ENCODE peak calls at places on chromosomes 12 and 14, in seven cellular contexts. D, N, U, G, H, Q and C are unnamed samples.

GRCh38 chr14:63686926-63687325 is 40.9 kb downstream of the SGPP1 start:
- DNase-seq in D (no peak), N (no peak), U (no peak), G (no peak), H (no peak), Q (no peak), C (no peak)

GRCh38 chr12:86929962-86930361 is 673.8 kb upstream of the MGAT4C start:
- DNase-seq in D (no peak), N (no peak), U (peak), G (no peak), H (no peak), Q (no peak), C (no peak)

GRCh38 chr14:83164591-83164990 is 1630.9 kb upstream of the SEL1L start:
- DNase-seq in D (no peak), N (no peak), U (no peak), G (no peak), H (no peak), Q (no peak), C (no peak)

GRCh38 chr12:117240356-117240755 is 50.1 kb upstream of the FBXO21 start:
- DNase-seq in D (no peak), N (no peak), U (no peak), G (no peak), H (no peak), Q (no peak), C (no peak)

GRCh38 chr12:108576660-108577234 is 14.4 kb downstream of the ISCU start:
- DNase-seq in D (no peak), N (no peak), U (no peak), G (no peak), H (no peak), Q (no peak), C (no peak)

GRCh38 chr12:27967551-27968054 is 4.9 kb downstream of the PTHLH start:
- DNase-seq in D (no peak), N (no peak), U (peak), G (no peak), H (no peak), Q (no peak), C (no peak)

GRCh38 chr14:62807636-62808035 is 237.6 kb downstream of the KCNH5 start:
- DNase-seq in D (no peak), N (no peak), U (no peak), G (no peak), H (no peak), Q (no peak), C (no peak)

GRCh38 chr12:56931474-56931978 is 2.7 kb downstream of the SDR9C7 start:
- DNase-seq in D (no peak), N (no peak), U (peak), G (no peak), H (no peak), Q (peak), C (no peak)

GRCh38 chr12:30853561-30854133 is 72.9 kb upstream of the TSPAN11 start:
- DNase-seq in D (no peak), N (no peak), U (no peak), G (no peak), H (no peak), Q (no peak), C (no peak)

GRCh38 chr12:110916295-110916875 is 4.0 kb downstream of the MYL2 start:
- DNase-seq in D (no peak), N (no peak), U (no peak), G (no peak), H (no peak), Q (peak), C (no peak)

GRCh38 chr12:58670623-58671022 is 249.7 kb downstream of the LRIG3 start:
- DNase-seq in D (no peak), N (no peak), U (no peak), G (no peak), H (no peak), Q (no peak), C (no peak)

GRCh38 chr14:44081146-44081545 is 425.9 kb downstream of the FSCB start:
- DNase-seq in D (no peak), N (no peak), U (no peak), G (no peak), H (no peak), Q (no peak), C (no peak)

GRCh38 chr14:70886421-70887206 is 20.6 kb upstream of the PCNX1 start:
- DNase-seq in D (no peak), N (no peak), U (no peak), G (peak), H (no peak), Q (no peak), C (no peak)

GRCh38 chr14:77554816-77555599 is 56.4 kb upstream of the ISM2 start:
- DNase-seq in D (no peak), N (no peak), U (no peak), G (no peak), H (no peak), Q (no peak), C (no peak)

GRCh38 chr14:22854963-22855724 is 16.4 kb upstream of the LRP10 start:
- DNase-seq in D (no peak), N (no peak), U (no peak), G (no peak), H (no peak), Q (no peak), C (no peak)

GRCh38 chr14:39617537-39617936 is 185.3 kb upstream of the FBXO33 start:
- DNase-seq in D (no peak), N (no peak), U (no peak), G (no peak), H (no peak), Q (no peak), C (no peak)

GRCh38 chr12:26097046-26097878 is 27.6 kb downstream of the BHLHE41 start:
- DNase-seq in D (peak), N (peak), U (peak), G (peak), H (peak), Q (peak), C (peak)

GRCh38 chr12:52249041-52249461 is 16.0 kb downstream of the KRT7 start:
- DNase-seq in D (no peak), N (peak), U (no peak), G (peak), H (peak), Q (no peak), C (peak)

GRCh38 chr12:77433799-77434198 is 368.4 kb upstream of the E2F7 start:
- DNase-seq in D (no peak), N (no peak), U (peak), G (no peak), H (no peak), Q (no peak), C (no peak)

GRCh38 chr14:101134161-101134631 is 230.7 kb upstream of the RTL1 start:
- DNase-seq in D (no peak), N (no peak), U (no peak), G (no peak), H (no peak), Q (no peak), C (no peak)

GRCh38 chr14:74671789-74672188 is 41.1 kb downstream of the AREL1 start:
- DNase-seq in D (no peak), N (peak), U (peak), G (no peak), H (no peak), Q (peak), C (no peak)

GRCh38 chr12:52699373-52699772 is 4.0 kb downstream of the KRT77 start:
- DNase-seq in D (no peak), N (no peak), U (no peak), G (no peak), H (no peak), Q (no peak), C (no peak)

GRCh38 chr12:54967461-54967860 is 17.1 kb downstream of the TESPA1 start:
- DNase-seq in D (no peak), N (no peak), U (no peak), G (no peak), H (no peak), Q (peak), C (no peak)

GRCh38 chr12:13135336-13136178 is 32.1 kb upstream of the GSG1 start:
- DNase-seq in D (peak), N (peak), U (peak), G (peak), H (peak), Q (peak), C (peak)

GRCh38 chr14:102759416-102759815 is 17.8 kb upstream of the TRAF3 start:
- DNase-seq in D (no peak), N (no peak), U (no peak), G (no peak), H (no peak), Q (no peak), C (no peak)

GRCh38 chr14:61193471-61193870 is 87.7 kb downstream of the TMEM30B start:
- DNase-seq in D (no peak), N (no peak), U (no peak), G (no peak), H (no peak), Q (no peak), C (no peak)

GRCh38 chr12:81208193-81208946 is 130.5 kb downstream of the ACSS3 start:
- DNase-seq in D (no peak), N (no peak), U (no peak), G (no peak), H (no peak), Q (peak), C (no peak)

GRCh38 chr12:71958993-71959588 is 20.4 kb downstream of the TPH2 start:
- DNase-seq in D (no peak), N (no peak), U (peak), G (no peak), H (no peak), Q (no peak), C (no peak)

GRCh38 chr14:86766469-86766868 is 1226.5 kb downstream of the GALC start:
- DNase-seq in D (no peak), N (no peak), U (no peak), G (no peak), H (no peak), Q (no peak), C (no peak)

GRCh38 chr14:23030936-23031335 is 3.8 kb downstream of the PSMB5 start:
- DNase-seq in D (no peak), N (no peak), U (peak), G (no peak), H (no peak), Q (no peak), C (no peak)

GRCh38 chr14:72582582-72582981 is 311.3 kb downstream of the DPF3 start:
- DNase-seq in D (no peak), N (no peak), U (no peak), G (no peak), H (no peak), Q (no peak), C (no peak)

GRCh38 chr14:103770902-103771301 is 55.3 kb downstream of the ZFYVE21 start:
- DNase-seq in D (no peak), N (no peak), U (no peak), G (no peak), H (no peak), Q (no peak), C (no peak)

GRCh38 chr14:103770500-103770899 is 54.9 kb downstream of the ZFYVE21 start:
- DNase-seq in D (no peak), N (no peak), U (no peak), G (no peak), H (no peak), Q (no peak), C (no peak)

GRCh38 chr14:103772078-103772712 is 56.6 kb downstream of the ZFYVE21 start:
- DNase-seq in D (no peak), N (no peak), U (no peak), G (no peak), H (no peak), Q (no peak), C (no peak)

DNA sequence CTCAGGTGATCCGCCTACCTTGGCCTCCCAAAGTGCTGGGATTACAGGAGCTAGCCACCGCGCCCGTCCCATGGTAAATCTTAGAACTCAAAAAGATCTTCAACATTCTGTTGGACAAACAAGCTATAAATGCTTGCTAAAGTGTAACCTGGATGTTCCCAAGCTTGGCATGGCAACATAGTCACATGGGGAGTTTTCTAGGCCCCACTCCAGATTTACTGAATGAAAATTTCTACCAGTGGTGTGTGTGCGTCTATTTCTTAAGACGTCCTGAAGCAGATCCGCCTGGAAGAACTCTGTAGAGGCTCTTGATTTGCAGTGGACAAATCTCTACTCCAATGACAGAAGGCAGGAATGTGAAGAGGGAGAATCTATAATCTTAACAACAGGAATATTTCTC is 59.9 kb downstream of the ZFYVE21 start:
- DNase-seq in D (no peak), N (no peak), U (no peak), G (no peak), H (no peak), Q (no peak), C (no peak)
- H3K27ac ChIP-seq in D (no peak), N (no peak), U (no peak), G (no peak), H (no peak), Q (peak), C (no peak)

GRCh38 chr14:104935026-104935650 is 10.5 kb downstream of the PLD4 start:
- DNase-seq in D (no peak), N (peak), U (no peak), G (no peak), H (peak), Q (no peak), C (peak)

GRCh38 chr14:104934380-104934733 is 9.7 kb downstream of the PLD4 start:
- DNase-seq in D (no peak), N (no peak), U (no peak), G (no peak), H (no peak), Q (no peak), C (no peak)

GRCh38 chr14:104932676-104933631 is 8.3 kb downstream of the PLD4 start:
- DNase-seq in D (peak), N (peak), U (peak), G (peak), H (peak), Q (peak), C (peak)

GRCh38 chr14:104931771-104932675 is 7.3 kb downstream of the PLD4 start:
- DNase-seq in D (no peak), N (no peak), U (no peak), G (no peak), H (peak), Q (peak), C (peak)

DNA sequence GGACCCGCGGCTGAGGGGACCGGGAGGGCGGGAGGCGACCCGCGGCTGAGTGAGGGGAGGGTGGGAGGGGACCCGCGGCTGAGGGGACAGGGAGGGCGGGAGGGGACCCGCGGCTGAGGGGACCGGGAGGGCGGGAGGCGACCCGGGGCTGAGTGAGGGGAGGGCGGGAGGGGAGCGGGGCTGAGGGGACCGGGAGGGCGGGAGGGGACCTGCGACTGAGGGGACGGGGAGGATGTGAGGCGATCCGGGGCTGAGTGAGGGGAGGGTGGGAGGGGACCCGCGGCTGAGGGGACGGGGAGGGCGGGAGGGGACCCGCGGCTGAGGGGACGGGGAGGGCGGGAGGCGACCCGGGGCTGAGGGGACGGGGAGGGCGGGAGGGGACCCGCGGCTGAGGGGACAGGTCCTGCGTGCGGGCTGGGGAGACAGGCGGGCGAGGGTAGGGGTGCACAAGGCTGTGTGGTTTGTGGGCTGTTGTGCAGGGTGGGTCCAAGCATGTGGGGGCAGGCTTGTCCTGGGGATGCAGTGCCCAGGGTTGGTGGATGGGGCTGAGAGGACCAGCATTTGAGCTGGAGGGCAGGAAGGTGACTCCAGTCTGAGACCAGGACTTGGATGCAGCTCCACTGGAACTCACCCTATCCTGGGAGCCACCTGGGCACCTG is 9.2 kb downstream of the PLD4 start:
- DNase-seq in D (no peak), N (no peak), U (no peak), G (no peak), H (peak), Q (no peak), C (peak)
- H3K27ac ChIP-seq in D (no peak), N (peak), U (no peak), G (no peak), H (no peak), Q (no peak), C (peak)

DNA sequence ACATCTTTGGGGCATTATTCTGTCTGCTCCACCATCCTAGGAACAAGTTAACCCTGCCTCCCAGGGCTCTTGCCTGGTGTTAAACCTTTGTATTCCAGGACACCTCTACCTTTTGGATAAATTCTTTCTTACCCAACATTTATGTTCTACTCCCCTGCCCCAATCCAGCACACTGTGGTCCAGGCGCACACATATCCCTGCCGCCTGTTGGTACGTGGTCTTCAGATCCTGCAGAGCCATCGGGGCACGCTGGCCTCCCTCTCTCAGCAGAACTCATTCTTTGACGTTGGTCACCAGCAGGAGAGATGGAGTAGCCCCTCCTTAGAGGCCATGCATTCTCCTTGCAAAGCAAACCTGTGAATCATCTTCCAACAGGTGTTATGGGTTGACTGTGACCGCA is 5.1 kb upstream of the TMEM179 start:
- DNase-seq in D (no peak), N (no peak), U (no peak), G (no peak), H (no peak), Q (no peak), C (peak)
- H3K27ac ChIP-seq in D (no peak), N (no peak), U (no peak), G (no peak), H (no peak), Q (no peak), C (no peak)

GRCh38 chr14:105568859-105569766 is 42.7 kb downstream of the TMEM121 start:
- DNase-seq in D (no peak), N (no peak), U (no peak), G (no peak), H (no peak), Q (no peak), C (no peak)

GRCh38 chr14:105562713-105563346 is 36.4 kb downstream of the TMEM121 start:
- DNase-seq in D (no peak), N (no peak), U (no peak), G (no peak), H (peak), Q (no peak), C (no peak)

DNA sequence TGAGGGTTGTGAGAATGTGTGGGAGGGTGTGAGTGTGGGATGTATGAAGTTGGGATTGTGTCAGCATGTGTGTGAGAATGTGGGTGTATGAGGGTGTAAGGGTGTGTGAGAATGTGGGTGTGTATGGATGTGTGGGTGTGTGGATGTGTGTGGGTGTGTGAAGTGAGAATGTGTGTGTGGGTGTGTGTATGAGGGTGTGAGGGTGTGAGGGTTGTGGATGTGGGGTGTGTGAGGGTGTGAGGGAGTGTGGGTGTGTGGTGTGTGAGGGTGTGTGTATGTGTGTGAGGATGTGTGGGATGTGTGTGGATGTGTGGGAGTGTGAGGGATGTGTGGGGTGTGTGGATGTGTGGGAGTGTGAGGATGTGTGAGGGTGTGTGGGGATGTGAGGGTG is 37.0 kb downstream of the TMEM121 start:
- DNase-seq in D (no peak), N (no peak), U (no peak), G (no peak), H (peak), Q (no peak), C (no peak)
- H3K27ac ChIP-seq in D (no peak), N (no peak), U (no peak), G (no peak), H (no peak), Q (no peak), C (no peak)

GRCh38 chr14:91872011-91872476 is 4.7 kb upstream of the TC2N start:
- DNase-seq in D (no peak), N (no peak), U (no peak), G (no peak), H (peak), Q (no peak), C (peak)

GRCh38 chr14:91870001-91870400 is 2.7 kb upstream of the TC2N start:
- DNase-seq in D (no peak), N (no peak), U (no peak), G (no peak), H (no peak), Q (no peak), C (no peak)

GRCh38 chr14:91869556-91869955 is 2.2 kb upstream of the TC2N start:
- DNase-seq in D (no peak), N (no peak), U (peak), G (no peak), H (no peak), Q (no peak), C (no peak)

GRCh38 chr14:91872517-91873470 is 5.5 kb upstream of the TC2N start:
- DNase-seq in D (no peak), N (peak), U (peak), G (no peak), H (peak), Q (peak), C (peak)

DNA sequence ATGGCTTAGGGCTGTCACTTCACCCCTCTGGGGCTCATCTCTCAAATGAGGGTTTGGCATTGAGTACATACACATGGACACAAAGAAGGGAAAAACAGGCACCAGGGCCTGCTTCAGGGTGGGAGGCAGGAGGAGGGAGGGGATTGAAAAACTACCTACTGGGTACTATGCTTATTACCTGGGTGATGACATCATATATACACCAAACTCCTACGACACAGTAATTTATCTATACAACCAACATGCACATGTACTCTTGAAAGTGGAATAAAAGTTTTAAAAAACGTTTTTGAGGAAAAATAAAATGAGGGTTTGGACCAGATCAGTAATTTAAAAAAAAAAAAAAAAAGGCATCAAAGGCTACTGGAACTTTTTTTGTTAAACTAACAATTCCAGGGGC is 3.6 kb upstream of the TC2N start:
- DNase-seq in D (no peak), N (no peak), U (no peak), G (no peak), H (no peak), Q (no peak), C (no peak)
- H3K27ac ChIP-seq in D (no peak), N (peak), U (no peak), G (no peak), H (peak), Q (no peak), C (peak)

GRCh38 chr14:68293404-68293803 is 473.8 kb downstream of the RAD51B start:
- DNase-seq in D (no peak), N (no peak), U (no peak), G (peak), H (no peak), Q (no peak), C (no peak)

GRCh38 chr14:68300608-68301007 is 481.0 kb downstream of the RAD51B start:
- DNase-seq in D (no peak), N (no peak), U (no peak), G (no peak), H (no peak), Q (no peak), C (no peak)

GRCh38 chr14:68297871-68298468 is 478.4 kb downstream of the RAD51B start:
- DNase-seq in D (no peak), N (no peak), U (peak), G (no peak), H (no peak), Q (peak), C (no peak)

GRCh38 chr14:68295316-68295816 is 475.8 kb downstream of the RAD51B start:
- DNase-seq in D (no peak), N (no peak), U (no peak), G (no peak), H (no peak), Q (peak), C (no peak)

GRCh38 chr14:68297011-68297410 is 477.4 kb downstream of the RAD51B start:
- DNase-seq in D (no peak), N (no peak), U (no peak), G (no peak), H (no peak), Q (no peak), C (no peak)
- H3K27ac ChIP-seq in D (no peak), N (no peak), U (no peak), G (no peak), H (no peak), Q (no peak), C (peak)